ENCODE peak calls at places on chromosome 4, in six cellular contexts. V, Z, T, H, P and A are unnamed samples.

GRCh38 chr4:171721937-171722336 is 91.3 kb upstream of the GALNTL6 start:
- DNase-seq in T (peak), H (no peak), V (no peak), Z (no peak), P (no peak), A (no peak)

GRCh38 chr4:77465271-77465670 is 140.3 kb upstream of the CXCL13 start:
- DNase-seq in P (peak), T (peak), H (no peak), V (no peak), Z (no peak), A (no peak)

GRCh38 chr4:8643441-8643840 is 50.9 kb downstream of the CPZ start:
- DNase-seq in H (no peak), P (peak), V (no peak), Z (peak), T (no peak), A (no peak)

GRCh38 chr4:158004101-158004500 is 168.7 kb downstream of the GASK1B start:
- DNase-seq in P (no peak), V (no peak), T (no peak), Z (no peak), H (no peak), A (no peak)

GRCh38 chr4:40672528-40673522 is 43.2 kb upstream of the RBM47 start:
- DNase-seq in H (no peak), P (no peak), T (peak), Z (peak), V (no peak), A (peak)

GRCh38 chr4:96642486-96642885 is 802.6 kb downstream of the PDHA2 start:
- DNase-seq in H (no peak), Z (no peak), T (no peak), P (no peak), V (no peak), A (no peak)

GRCh38 chr4:41644288-41644914 is 104.1 kb downstream of the PHOX2B start:
- DNase-seq in P (peak), H (peak), T (peak), Z (peak), V (peak), A (no peak)

GRCh38 chr4:8644966-8645752 is 52.6 kb downstream of the CPZ start:
- DNase-seq in T (no peak), Z (peak), V (no peak), H (peak), P (peak), A (no peak)

GRCh38 chr4:144645621-144646522 is at the start of gene HHIP:
- DNase-seq in P (peak), Z (no peak), T (peak), V (peak), H (peak), A (peak)

GRCh38 chr4:78100060-78100459 is 42.9 kb downstream of the FRAS1 start:
- DNase-seq in Z (no peak), V (no peak), P (no peak), T (no peak), H (no peak), A (no peak)

GRCh38 chr4:92262371-92262770 is 41.4 kb upstream of the GRID2 start:
- DNase-seq in V (no peak), Z (no peak), H (no peak), T (no peak), P (no peak), A (no peak)

GRCh38 chr4:147174561-147174960 is 228.9 kb upstream of the TTC29 start:
- DNase-seq in P (no peak), T (no peak), V (no peak), Z (no peak), H (no peak), A (no peak)

GRCh38 chr4:187903700-187904099 is 91.9 kb upstream of the ZFP42 start:
- DNase-seq in V (no peak), P (no peak), Z (no peak), H (no peak), T (no peak), A (no peak)

GRCh38 chr4:154928640-154929257 is 147.7 kb downstream of the RBM46 start:
- DNase-seq in T (peak), Z (peak), P (no peak), V (no peak), H (no peak), A (no peak)

GRCh38 chr4:54229631-54230478 is 762 bp downstream of the PDGFRA start:
- DNase-seq in Z (no peak), T (no peak), H (no peak), V (peak), P (peak), A (no peak)
- H3K4me3 ChIP-seq in Z (peak), T (peak), H (peak), V (no peak), P (peak), A (no peak)

GRCh38 chr4:88881227-88881569 is 175.8 kb downstream of the FAM13A start:
- DNase-seq in H (no peak), P (no peak), T (no peak), V (no peak), Z (no peak), A (peak)
- H3K4me3 ChIP-seq in H (no peak), P (no peak), T (no peak), V (no peak), Z (no peak), A (no peak)

GRCh38 chr4:69594382-69594781 is 45.1 kb downstream of the UGT2A2 start:
- DNase-seq in Z (peak), P (no peak), V (no peak), T (no peak), H (no peak), A (no peak)

GRCh38 chr4:69584135-69584534 is 55.3 kb downstream of the UGT2A2 start:
- DNase-seq in V (no peak), T (no peak), P (no peak), Z (no peak), H (no peak), A (no peak)

GRCh38 chr4:69591374-69591773 is 48.1 kb downstream of the UGT2A2 start:
- DNase-seq in H (no peak), T (no peak), P (no peak), Z (peak), V (no peak), A (no peak)

DNA sequence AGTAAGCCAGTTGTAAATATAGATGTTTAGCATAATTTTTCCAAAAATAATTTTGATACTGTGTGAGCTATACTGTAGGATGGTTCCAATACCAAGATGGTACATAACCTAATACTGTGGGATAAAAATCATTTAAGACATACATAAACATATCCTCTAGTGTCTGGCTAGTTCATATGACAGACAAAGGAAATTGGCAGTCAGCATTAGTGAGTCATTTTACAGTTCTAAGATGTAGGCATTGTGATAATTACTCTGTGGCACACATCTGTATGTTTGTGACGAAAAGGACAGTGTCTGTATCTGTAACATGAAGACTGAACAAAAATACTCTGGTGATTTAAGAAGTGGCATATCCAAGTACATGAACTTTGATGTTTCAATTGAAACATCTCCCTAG is 49.6 kb downstream of the UGT2A2 start:
- DNase-seq in T (peak), P (no peak), V (no peak), H (no peak), Z (no peak), A (no peak)
- H3K4me3 ChIP-seq in T (no peak), P (no peak), V (no peak), H (no peak), Z (no peak), A (no peak)

GRCh38 chr4:184550476-184550875 is 76.1 kb upstream of the IRF2 start:
- DNase-seq in H (no peak), V (no peak), Z (no peak), P (no peak), T (no peak), A (no peak)

GRCh38 chr4:184553891-184554290 is 79.5 kb upstream of the IRF2 start:
- DNase-seq in T (no peak), Z (no peak), V (no peak), H (no peak), P (no peak), A (no peak)

GRCh38 chr4:184548651-184549341 is 74.4 kb upstream of the IRF2 start:
- DNase-seq in V (no peak), T (no peak), Z (peak), H (no peak), P (peak), A (no peak)

GRCh38 chr4:184544711-184545409 is 70.5 kb upstream of the IRF2 start:
- DNase-seq in T (no peak), Z (no peak), P (no peak), V (no peak), H (no peak), A (no peak)

GRCh38 chr4:184548321-184548650 is 73.9 kb upstream of the IRF2 start:
- DNase-seq in H (no peak), T (no peak), Z (no peak), P (no peak), V (no peak), A (no peak)
- H3K4me3 ChIP-seq in H (no peak), T (no peak), Z (peak), P (peak), V (no peak), A (no peak)

DNA sequence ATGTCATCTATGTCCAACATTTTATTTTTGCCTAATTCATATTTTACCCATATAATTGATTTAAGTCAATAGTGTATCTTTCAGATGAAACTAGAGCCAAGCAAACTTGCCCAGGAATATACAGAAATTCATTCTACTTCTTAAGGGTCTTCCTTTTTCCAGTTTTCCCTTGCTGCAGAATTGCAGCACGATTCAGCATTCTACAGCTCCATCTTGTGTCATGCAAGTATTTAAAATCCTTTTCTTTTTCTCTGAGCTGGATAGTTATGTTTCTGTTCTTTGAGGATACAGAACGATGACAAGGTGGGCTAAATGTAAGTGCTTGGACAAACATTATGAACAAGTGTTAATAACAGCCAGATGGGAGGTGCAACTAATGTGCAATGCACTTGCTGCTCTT is 1821.8 kb downstream of the ARAP2 start:
- DNase-seq in T (peak), V (no peak), Z (no peak), P (no peak), H (no peak), A (no peak)
- H3K4me3 ChIP-seq in T (no peak), V (no peak), Z (no peak), P (no peak), H (no peak), A (no peak)

GRCh38 chr4:169909897-169910296 is 116.3 kb downstream of the MFAP3L start:
- DNase-seq in V (no peak), Z (no peak), P (no peak), T (no peak), H (no peak), A (no peak)
- H3K4me3 ChIP-seq in V (no peak), Z (no peak), P (no peak), T (no peak), H (no peak), A (no peak)